ENCODE peak calls at places on chromosomes 2 and 18, in eight cellular contexts. Y is H1; T is stomach; V is CD8-positive, alpha-beta T cell; B is neuronal stem cell; I is upper lobe of right lung; C is esophagus muscularis mucosa; F is cardiac muscle cell. H is an unnamed sample.

GRCh38 chr2:39851251-39851650 is 72.2 kb upstream of the THUMPD2 start:
- DNase-seq in C (no peak), V (no peak), B (no peak), F (no peak), T (no peak), I (no peak), Y (no peak), H (no peak)

GRCh38 chr18:21115519-21116411 is 4.2 kb upstream of the ROCK1 start:
- DNase-seq in B (no peak), V (no peak), I (peak; percentile 67), F (peak; percentile 21), T (no peak), C (no peak), Y (no peak), H (no peak)

GRCh38 chr2:96859338-96859649 is 1.5 kb upstream of the ANKRD39 start:
- DNase-seq in I (no peak), B (no peak), C (no peak), F (no peak), V (no peak), T (no peak), Y (no peak), H (no peak)

GRCh38 chr18:78781601-78781960 is 198.0 kb upstream of the SALL3 start:
- DNase-seq in T (peak; percentile 17), C (no peak), F (no peak), V (no peak), I (no peak), B (no peak), Y (no peak), H (no peak)

GRCh38 chr2:161005170-161005569 is 155.1 kb upstream of the TANK start:
- DNase-seq in F (no peak), C (no peak), Y (no peak), B (no peak), T (no peak), V (no peak), I (no peak), H (no peak)

GRCh38 chr2:240886678-240887574 is 9.0 kb downstream of the MAB21L4 start:
- DNase-seq in B (no peak), T (peak; percentile 73), I (peak; percentile 63), V (no peak), Y (no peak), C (no peak), F (no peak), H (no peak)

GRCh38 chr2:233977296-233977837 is 60.2 kb downstream of the TRPM8 start:
- DNase-seq in V (no peak), B (no peak), T (no peak), C (no peak), I (peak; percentile 39), Y (no peak), F (no peak), H (no peak)

GRCh38 chr2:130380096-130380934 is 24.5 kb downstream of the PTPN18 start:
- DNase-seq in V (no peak), Y (no peak), I (no peak), T (no peak), F (no peak), C (no peak), B (no peak), H (no peak)

GRCh38 chr2:17792515-17792914 is 23.7 kb upstream of the MSGN1 start:
- DNase-seq in F (no peak), Y (no peak), T (no peak), B (no peak), C (no peak), I (no peak), V (no peak), H (no peak)

GRCh38 chr18:68024716-68025115 is 508.2 kb upstream of the DSEL start:
- DNase-seq in F (no peak), C (no peak), I (no peak), T (no peak), V (no peak), Y (no peak), B (no peak), H (no peak)

GRCh38 chr2:71989671-71990070 is 158.0 kb downstream of the CYP26B1 start:
- DNase-seq in T (no peak), B (no peak), I (no peak), V (no peak), C (peak; percentile 79), F (no peak), Y (no peak), H (no peak)

GRCh38 chr2:88003074-88003755 is 13.1 kb downstream of the RNU2-63P start:
- DNase-seq in F (no peak), T (no peak), C (no peak), V (no peak), I (no peak), B (no peak), Y (no peak), H (no peak)

GRCh38 chr2:168429988-168430387 is 26.1 kb upstream of the CERS6 start:
- DNase-seq in C (no peak), V (no peak), B (no peak), I (no peak), F (no peak), T (no peak), Y (no peak), H (no peak)

GRCh38 chr2:11698009-11698922 is 28.3 kb upstream of the NTSR2 start:
- DNase-seq in Y (no peak), V (no peak), C (peak; percentile 95), F (peak; percentile 59), T (peak; percentile 34), I (peak; percentile 70), B (no peak), H (no peak)

DNA sequence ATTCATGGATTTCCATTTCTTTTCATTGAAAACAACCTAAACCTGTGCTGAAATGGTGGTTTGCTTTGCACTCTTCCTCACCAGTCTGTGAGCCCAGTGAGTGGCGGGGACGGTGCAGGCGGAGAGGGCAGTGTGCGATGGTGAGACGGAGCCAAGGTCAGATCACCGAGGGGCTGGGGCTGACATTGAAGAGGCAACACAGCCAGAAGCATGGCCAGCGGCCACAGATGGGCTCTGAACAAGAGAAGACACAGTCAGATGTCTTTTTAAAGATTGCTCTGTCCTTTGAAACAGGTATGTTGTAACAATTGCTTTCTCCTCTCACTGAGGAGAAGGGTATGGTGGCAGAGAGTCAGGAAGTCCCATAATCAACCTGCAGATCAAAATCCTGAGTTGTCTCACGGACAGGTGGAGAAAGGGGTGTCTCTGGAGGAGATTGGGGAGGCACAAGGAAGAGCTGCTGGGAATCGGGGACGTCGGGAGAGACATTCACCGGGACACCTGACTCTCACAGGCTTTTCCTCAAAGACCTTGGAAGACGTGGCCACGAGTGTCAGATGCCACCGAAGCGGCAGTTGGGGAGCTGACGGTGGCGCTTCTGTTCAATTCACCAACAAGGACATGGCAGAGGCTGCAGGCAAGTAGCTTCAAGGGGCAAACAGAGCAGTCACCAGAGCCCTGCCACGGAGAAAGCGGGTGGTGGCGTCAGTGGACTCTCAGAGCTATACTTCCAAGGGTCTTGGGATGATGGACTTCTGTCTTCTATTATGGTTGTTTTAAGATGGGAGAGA is 12.1 kb upstream of the ZNF516 start:
- DNase-seq in V (no peak), T (no peak), B (no peak), C (no peak), Y (no peak), F (no peak), I (no peak), H (no peak)
- H3K4me1 ChIP-seq in V (no peaks in the 10 kb centered on the region), T (no peaks in the 10 kb centered on the region), B (peaks cover 12% of the 10 kb centered on the region), C (no peaks in the 10 kb centered on the region), Y (peaks cover 4% of the 10 kb centered on the region), F (peaks cover 8% of the 10 kb centered on the region), I (no peaks in the 10 kb centered on the region), H (no peaks in the 10 kb centered on the region)

DNA sequence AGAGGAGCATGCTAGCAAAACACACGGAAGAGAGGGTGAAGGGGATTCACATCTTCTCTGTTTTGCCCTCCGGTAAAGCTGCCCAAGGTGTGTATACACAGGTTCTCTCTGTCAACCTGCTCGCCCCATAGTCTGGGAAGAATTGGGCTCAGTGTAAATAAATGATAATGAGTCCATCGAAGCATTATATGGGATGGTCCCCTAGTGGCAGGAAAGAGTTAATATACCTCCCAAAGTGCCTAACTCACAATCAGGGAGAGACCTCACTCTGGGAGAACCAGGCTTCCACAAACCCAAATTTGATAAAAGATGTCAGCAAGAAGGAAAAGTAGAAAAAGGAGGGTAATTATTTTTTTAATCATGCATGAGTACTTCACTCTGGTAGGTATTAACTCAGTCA is 262.2 kb upstream of the ZNF521 start:
- DNase-seq in V (no peak), B (no peak), I (no peak), C (no peak), F (no peak), Y (no peak), T (no peak), H (no peak)
- H3K4me1 ChIP-seq in V (no peaks in the 10 kb centered on the region), B (no peaks in the 10 kb centered on the region), I (no peaks in the 10 kb centered on the region), C (no peaks in the 10 kb centered on the region), F (no peaks in the 10 kb centered on the region), Y (no peaks in the 10 kb centered on the region), T (no peaks in the 10 kb centered on the region), H (no peaks in the 10 kb centered on the region)

GRCh38 chr2:66440692-66441091 is 5.8 kb downstream of the MEIS1 start:
- DNase-seq in B (no peak), F (peak; percentile 80), V (no peak), I (no peak), C (no peak), Y (no peak), T (no peak), H (no peak)
- H3K4me1 ChIP-seq in B (peaks cover 35% of the 10 kb centered on the region), F (peaks cover 31% of the 10 kb centered on the region), V (no peaks in the 10 kb centered on the region), I (no peaks in the 10 kb centered on the region), C (peaks cover 11% of the 10 kb centered on the region), Y (peaks cover 15% of the 10 kb centered on the region), T (no peaks in the 10 kb centered on the region), H (no peaks in the 10 kb centered on the region)

GRCh38 chr2:218291934-218292699 is at the start of gene TMBIM1:
- DNase-seq in C (peak; percentile 95), F (peak; percentile 81), Y (no peak), I (peak; percentile 93), B (peak; percentile 61), V (peak; percentile 91), T (peak; percentile 88), H (peak; percentile 68)

GRCh38 chr2:218292700-218293014 is 354 bp upstream of the TMBIM1 start:
- DNase-seq in V (no peak), C (no peak), Y (no peak), F (no peak), T (no peak), I (no peak), B (no peak), H (no peak)

GRCh38 chr2:218295029-218295428 is 2.7 kb upstream of the TMBIM1 start:
- DNase-seq in F (no peak), V (no peak), T (no peak), Y (no peak), I (no peak), C (no peak), B (no peak), H (no peak)

GRCh38 chr2:218294430-218294999 is 2.2 kb upstream of the TMBIM1 start:
- DNase-seq in V (no peak), F (no peak), Y (no peak), C (no peak), I (no peak), B (no peak), T (peak; percentile 54), H (no peak)

DNA sequence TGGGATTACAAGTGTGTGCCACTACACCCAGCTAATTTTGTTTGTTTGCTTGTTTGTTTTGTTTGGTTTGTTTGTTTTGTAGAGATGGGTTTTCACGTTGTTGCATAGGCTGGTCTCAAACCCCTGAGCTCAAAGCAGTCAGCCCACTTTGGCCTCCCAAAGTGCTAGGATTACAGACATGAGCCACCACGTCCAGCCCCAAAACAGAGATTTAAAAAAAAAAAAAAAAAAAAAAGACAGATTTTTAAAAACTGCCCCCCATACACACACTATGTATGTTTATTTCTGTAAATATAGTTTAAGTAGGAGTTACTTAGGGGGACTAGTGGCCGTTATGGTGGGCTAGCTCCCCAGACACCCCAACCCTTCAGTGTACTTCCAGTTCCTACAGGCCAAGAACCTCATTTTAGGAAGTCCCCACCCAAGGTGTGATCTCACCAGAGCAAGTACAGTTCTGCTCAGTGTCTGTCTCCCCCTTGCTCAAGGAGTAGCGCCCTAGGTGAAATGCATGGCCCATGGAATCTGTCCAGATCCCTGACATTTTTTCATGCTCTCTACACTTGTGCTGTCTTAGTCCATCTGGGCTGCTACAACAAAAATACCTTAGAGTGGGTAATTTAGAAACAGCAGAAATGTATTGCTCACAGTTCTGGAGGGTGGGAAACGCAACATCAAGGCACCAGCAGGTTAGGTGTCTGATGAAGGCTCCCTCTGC is 1.6 kb upstream of the TMBIM1 start:
- DNase-seq in I (no peak), B (no peak), Y (no peak), T (no peak), V (no peak), C (no peak), F (no peak), H (no peak)
- H3K4me1 ChIP-seq in I (peaks cover 56% of the 10 kb centered on the region), B (peaks cover 5% of the 10 kb centered on the region), Y (peaks cover 2% of the 10 kb centered on the region), T (peaks cover 62% of the 10 kb centered on the region), V (peaks cover 36% of the 10 kb centered on the region), C (peaks cover 49% of the 10 kb centered on the region), F (peaks cover 20% of the 10 kb centered on the region), H (peaks cover 27% of the 10 kb centered on the region)